ENCODE peak calls at places on chromosomes 12 and 14, in four cellular contexts. I is activated CD4-positive, alpha-beta T cell treated with anti-CD3 and anti-CD28 coated beads, Interleukin-2, amount 50 U/mL, for 48 hours; W is HCEC 1CT; Z is activated naive CD4-positive, alpha-beta T cell treated with Interleukin-2 at 50 U/mL for 16 hours. A is an unnamed sample.

GRCh38 chr12:49892732-49893317 is 10.9 kb downstream of the FAIM2 start:
- DNase-seq in W (no peak), Z (no peak), I (no peak), A (no peak)

GRCh38 chr12:25186038-25186787 is 8.7 kb downstream of the DNAI7 start:
- DNase-seq in W (no peak), I (no peak), Z (no peak), A (no peak)

GRCh38 chr12:53695148-53696138 is 19.6 kb upstream of the ATP5MC2 start:
- DNase-seq in W (peak; percentile 65), Z (peak; percentile 49), I (peak; percentile 38), A (peak; percentile 42)

GRCh38 chr12:93569656-93570551 is 2.6 kb upstream of the SOCS2 start:
- DNase-seq in I (peak; percentile 79), Z (peak; percentile 78), W (peak; percentile 84), A (peak; percentile 80)

GRCh38 chr12:71799105-71799504 is 40.5 kb upstream of the TBC1D15 start:
- DNase-seq in I (no peak), W (peak; percentile 76), Z (no peak), A (peak; percentile 62)

GRCh38 chr12:108619369-108620160 is 14.1 kb downstream of the SELPLG start:
- DNase-seq in Z (no peak), I (no peak), W (no peak), A (no peak)

GRCh38 chr14:54664961-54665360 is 98.0 kb downstream of the SAMD4A start:
- DNase-seq in Z (no peak), W (no peak), I (no peak), A (no peak)

GRCh38 chr12:95259368-95259767 is 41.8 kb downstream of the VEZT start:
- DNase-seq in Z (no peak), W (no peak), I (no peak), A (no peak)

GRCh38 chr14:55102141-55102547 is 26.9 kb upstream of the LGALS3 start:
- DNase-seq in W (peak; percentile 96), Z (peak; percentile 56), I (peak; percentile 27), A (peak; percentile 99)

GRCh38 chr14:58243790-58244555 is 670 bp upstream of the PSMA3 start:
- DNase-seq in I (no peak), Z (no peak), W (peak; percentile 18), A (peak; percentile 26)

GRCh38 chr12:58367041-58367440 is 425.7 kb downstream of the ATP23 start:
- DNase-seq in Z (no peak), I (no peak), W (peak; percentile 53), A (no peak)

GRCh38 chr14:54169254-54169924 is 212.8 kb upstream of the BMP4 start:
- DNase-seq in Z (no peak), W (peak; percentile 60), I (no peak), A (peak; percentile 96)

GRCh38 chr14:21268612-21269251 is 510 bp downstream of the HNRNPC start:
- DNase-seq in I (no peak), Z (peak; percentile 34), W (peak; percentile 51), A (peak; percentile 48)

GRCh38 chr14:35412281-35413057 is 7.9 kb upstream of the NFKBIA start:
- DNase-seq in I (no peak), W (no peak), Z (no peak), A (peak; percentile 28)

GRCh38 chr14:63777024-63777423 is 49.2 kb upstream of the SGPP1 start:
- DNase-seq in Z (no peak), I (no peak), W (peak; percentile 41), A (peak; percentile 54)

A was measured in LHCN-M2.